ENCODE peak calls at places on chromosome 5, in five cellular contexts. S, V, E, F and H are unnamed samples.

GRCh38 chr5:95810305-95811125 is 12.0 kb downstream of the GLRX start:
- DNase-seq in V (no peak), F (no peak), S (no peak), E (no peak), H (no peak)

GRCh38 chr5:39691993-39692392 is 267.2 kb upstream of the DAB2 start:
- DNase-seq in E (no peak), F (peak; percentile 29), V (no peak), S (no peak), H (no peak)

GRCh38 chr5:133052317-133053175 is 733 bp downstream of the HSPA4 start:
- DNase-seq in V (no peak), S (peak; percentile 79), F (peak; percentile 71), E (peak; percentile 66), H (peak; percentile 76)

GRCh38 chr5:98933446-98934072 is 4.8 kb upstream of the CHD1 start:
- DNase-seq in F (no peak), E (no peak), V (no peak), S (no peak), H (no peak)

GRCh38 chr5:126852104-126852531 is 75.2 kb downstream of the LMNB1 start:
- DNase-seq in S (no peak), F (no peak), V (no peak), E (no peak), H (no peak)

GRCh38 chr5:36599986-36600779 is 6.2 kb upstream of the SLC1A3 start:
- DNase-seq in F (no peak), V (no peak), S (no peak), E (no peak), H (no peak)

GRCh38 chr5:140794594-140795258 is at the start of gene PCDHA2:
- DNase-seq in V (no peak), S (no peak), F (peak; percentile 53), E (no peak), H (peak; percentile 74)

GRCh38 chr5:54388811-54389210 is 66.7 kb upstream of the HSPB3 start:
- DNase-seq in V (no peak), F (no peak), E (no peak), S (no peak), H (no peak)

GRCh38 chr5:171484460-171484899 is 65.0 kb downstream of the FGF18 start:
- DNase-seq in S (peak; percentile 33), E (peak; percentile 87), V (no peak), F (no peak), H (peak; percentile 91)

GRCh38 chr5:180072556-180072955 is 997 bp upstream of the RNF130 start:
- DNase-seq in V (no peak), E (no peak), F (no peak), S (peak; percentile 72), H (no peak)

GRCh38 chr5:6631441-6631840 is 1.4 kb downstream of the NSUN2 start:
- DNase-seq in E (no peak), F (no peak), V (no peak), S (no peak), H (no peak)

GRCh38 chr5:51632794-51633193 is 249.5 kb downstream of the ISL1 start:
- DNase-seq in V (no peak), S (no peak), E (no peak), F (no peak), H (no peak)

GRCh38 chr5:7759257-7759871 is 91.6 kb downstream of the CFAP90 start:
- DNase-seq in V (no peak), S (no peak), E (no peak), F (no peak), H (no peak)

GRCh38 chr5:179912386-179912785 is 4.7 kb upstream of the TBC1D9B start:
- DNase-seq in S (no peak), V (no peak), E (no peak), F (no peak), H (no peak)

GRCh38 chr5:13356226-13356625 is 588.3 kb downstream of the DNAH5 start:
- DNase-seq in V (no peak), F (no peak), E (no peak), S (no peak), H (no peak)

GRCh38 chr5:151082976-151083651 is 2.3 kb upstream of the TNIP1 start:
- DNase-seq in F (no peak), S (no peak), V (no peak), E (no peak), H (no peak)

GRCh38 chr5:39053189-39053588 is 21.0 kb downstream of the RICTOR start:
- DNase-seq in V (no peak), F (no peak), E (no peak), S (no peak), H (no peak)

GRCh38 chr5:150394103-150394502 is 18.6 kb downstream of the CD74 start:
- DNase-seq in F (no peak), S (no peak), V (no peak), E (no peak), H (no peak)

GRCh38 chr5:133977161-133977787 is 8.8 kb upstream of the C5orf15 start:
- DNase-seq in F (no peak), E (no peak), S (no peak), V (peak; percentile 35), H (no peak)

GRCh38 chr5:16483361-16483760 is 17.8 kb upstream of the ZNF622 start:
- DNase-seq in S (no peak), V (no peak), F (no peak), E (no peak), H (no peak)

GRCh38 chr5:157559301-157559700 is 16.3 kb downstream of the ADAM19 start:
- DNase-seq in S (no peak), V (no peak), F (no peak), E (no peak), H (no peak)

GRCh38 chr5:86118542-86118941 is 499.2 kb upstream of the COX7C start:
- DNase-seq in E (peak; percentile 20), F (peak; percentile 10), V (no peak), S (no peak), H (no peak)

GRCh38 chr5:19795218-19795617 is 192.8 kb downstream of the CDH18 start:
- DNase-seq in S (peak; percentile 23), F (peak; percentile 72), E (no peak), V (no peak), H (peak; percentile 4)

GRCh38 chr5:6801236-6801635 is 88.0 kb downstream of the TENT4A start:
- DNase-seq in E (no peak), F (no peak), V (no peak), S (no peak), H (no peak)

GRCh38 chr5:22855824-22856223 is 2.7 kb upstream of the CDH12 start:
- DNase-seq in V (no peak), S (no peak), E (no peak), F (no peak), H (no peak)

GRCh38 chr5:19950897-19951296 is 37.1 kb downstream of the CDH18 start:
- DNase-seq in S (no peak), F (no peak), E (no peak), V (no peak), H (no peak)

GRCh38 chr5:28468121-28468520 is 1429.7 kb upstream of the CDH9 start:
- DNase-seq in F (no peak), V (no peak), E (no peak), S (no peak), H (no peak)

GRCh38 chr5:81838307-81838906 is 87.5 kb upstream of the SSBP2 start:
- DNase-seq in S (peak; percentile 61), V (no peak), F (peak; percentile 83), E (peak; percentile 38), H (no peak)

GRCh38 chr5:54673523-54674225 is 156.1 kb downstream of the SNX18 start:
- DNase-seq in S (peak; percentile 67), F (no peak), V (no peak), E (no peak), H (no peak)

GRCh38 chr5:67165524-67166459 is 30.8 kb downstream of the CD180 start:
- DNase-seq in E (peak; percentile 29), S (peak; percentile 91), V (peak; percentile 54), F (peak; percentile 96), H (peak; percentile 87)

GRCh38 chr5:132008961-132009680 is 2.3 kb downstream of the ACSL6 start:
- DNase-seq in V (no peak), E (peak; percentile 69), S (no peak), F (peak; percentile 37), H (no peak)

GRCh38 chr5:102561894-102562760 is 63.3 kb upstream of the SLCO6A1 start:
- DNase-seq in F (peak; percentile 90), E (peak; percentile 14), S (peak; percentile 77), V (peak; percentile 30), H (peak; percentile 18)

GRCh38 chr5:61673007-61673735 is 341.1 kb downstream of the ZSWIM6 start:
- DNase-seq in S (no peak), F (peak; percentile 33), E (no peak), V (no peak), H (no peak)

GRCh38 chr5:121257621-121258020 is 594.1 kb upstream of the FTMT start:
- DNase-seq in V (no peak), E (no peak), F (no peak), S (no peak), H (no peak)

DNA sequence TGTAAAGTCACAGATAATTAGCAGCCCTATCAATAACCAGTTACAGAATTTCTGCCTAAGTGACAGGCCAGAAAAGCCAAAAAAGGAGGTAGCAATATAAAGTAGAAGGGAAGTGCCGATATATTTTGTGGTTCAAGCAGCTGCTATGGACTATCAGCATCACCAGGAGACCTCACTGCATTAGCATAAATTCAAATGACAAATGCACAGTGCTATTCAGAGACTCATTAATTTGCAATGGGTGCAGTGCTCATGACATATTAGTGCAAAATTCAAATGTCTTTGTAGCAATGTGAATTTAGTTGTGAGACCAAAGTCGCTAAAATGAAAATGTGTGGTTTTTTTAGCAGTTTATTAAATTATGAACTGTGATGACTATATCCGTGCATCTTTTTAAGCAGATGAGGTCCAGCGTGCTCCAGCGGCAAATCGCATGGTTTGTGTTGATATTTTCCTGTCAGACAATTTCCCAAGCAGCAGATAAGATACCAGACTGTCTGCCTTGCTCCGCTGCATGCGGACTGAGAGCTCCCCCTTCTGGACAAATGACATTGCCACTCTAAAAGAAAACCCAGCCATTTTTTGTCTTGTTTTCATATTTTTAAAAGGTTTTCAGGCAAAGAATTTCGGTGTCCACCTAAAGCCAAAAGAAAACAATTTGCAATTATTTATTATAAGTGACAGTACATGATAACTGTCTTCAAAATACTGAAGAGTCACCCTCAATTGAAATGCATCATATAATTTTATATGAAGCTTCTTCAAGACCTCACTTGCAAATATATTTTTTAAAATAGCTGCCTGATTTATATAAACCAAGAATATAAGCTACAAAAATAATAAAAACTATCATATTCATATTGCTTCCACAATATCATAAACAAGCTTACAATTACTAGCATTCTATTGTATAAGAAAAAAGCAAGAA is 144.4 kb downstream of the CETN3 start:
- DNase-seq in V (peak; percentile 33), F (peak; percentile 69), E (peak; percentile 42), S (peak; percentile 74), H (peak; percentile 2)
- H3K4me3 ChIP-seq in V (no peak overlapping the region), F (no peak overlapping the region), E (no peak overlapping the region), S (no peak overlapping the region), H (no peak overlapping the region)

GRCh38 chr5:14696057-14696456 is 31.5 kb downstream of the OTULIN start:
- DNase-seq in E (peak; percentile 68), F (peak; percentile 86), S (no peak), V (peak; percentile 18), H (peak; percentile 56)
- H3K36me3 ChIP-seq in E (peaks cover 92% of the 10 kb centered on the region), F (no peaks in the 10 kb centered on the region), S (no peaks in the 10 kb centered on the region), V (peaks cover 64% of the 10 kb centered on the region), H (peaks cover 4% of the 10 kb centered on the region)

GRCh38 chr5:37757980-37758582 is 81.8 kb downstream of the GDNF start:
- DNase-seq in F (no peak), S (no peak), E (no peak), V (no peak), H (no peak)
- H3K27me3 ChIP-seq in F (no peaks in the 10 kb centered on the region), S (no peaks in the 10 kb centered on the region), E (no peaks in the 10 kb centered on the region), V (no peaks in the 10 kb centered on the region), H (no peaks in the 10 kb centered on the region)

GRCh38 chr5:92552206-92553160 is 1028.5 kb downstream of the NR2F1-AS1 start:
- DNase-seq in E (no peak), V (no peak), S (no peak), F (no peak), H (no peak)
- H3K4me3 ChIP-seq in E (no peak overlapping the region), V (no peak overlapping the region), S (no peak overlapping the region), F (no peak overlapping the region), H (no peak overlapping the region)